ENCODE peak calls at places on chromosomes 16 and 17, in eight cellular contexts. X is HuH-7; Q is SK-MEL-5; V is NCI-H2171 treated with DMSO at 0.1 percent for 48 hours; N is activated CD8-positive, alpha-beta memory T cell treated with anti-CD3 and anti-CD28 coated beads, Interleukin-2, amount 50 U/mL, for 48 hours; L is GM04503; W is A673; S is nephron progenitor cell. F is an unnamed sample.

GRCh38 chr17:42311240-42312034 is 23.1 kb downstream of the STAT5A start:
- DNase-seq in L (peak), Q (peak), W (no peak), V (peak), X (peak), S (peak), N (peak), F (peak)

GRCh38 chr17:58520843-58521430 is 6.5 kb upstream of the MTMR4 start:
- DNase-seq in V (no peak), X (peak), Q (peak), N (no peak), S (peak), L (no peak), W (peak), F (no peak)

GRCh38 chr17:3635474-3636153 is 436 bp downstream of the SHPK start:
- DNase-seq in X (no peak), N (no peak), L (no peak), V (peak), S (no peak), Q (no peak), W (no peak), F (no peak)

GRCh38 chr17:49022391-49022941 is 25.3 kb downstream of the IGF2BP1 start:
- DNase-seq in N (no peak), L (no peak), Q (no peak), S (peak), W (peak), X (no peak), V (no peak), F (peak)

GRCh38 chr16:74064120-74064735 is 232.4 kb upstream of the PSMD7 start:
- DNase-seq in L (no peak), S (no peak), Q (no peak), N (no peak), X (no peak), V (no peak), W (peak), F (no peak)

GRCh38 chr17:79930077-79930785 is 91.0 kb upstream of the CBX4 start:
- DNase-seq in S (no peak), Q (no peak), L (no peak), W (peak), V (peak), N (no peak), X (no peak), F (no peak)

GRCh38 chr17:39926588-39927100 is 757 bp downstream of the ORMDL3 start:
- DNase-seq in N (peak), Q (peak), V (peak), S (peak), X (peak), W (no peak), L (no peak), F (peak)

GRCh38 chr17:60398227-60398959 is 6.5 kb upstream of the USP32 start:
- DNase-seq in X (no peak), V (no peak), N (no peak), L (no peak), S (no peak), W (no peak), Q (no peak), F (no peak)

GRCh38 chr16:9437115-9437514 is 345.7 kb downstream of the HAPSTR1 start:
- DNase-seq in N (no peak), W (peak), Q (peak), V (no peak), L (no peak), S (no peak), X (no peak), F (no peak)

GRCh38 chr16:83701494-83701893 is 106.3 kb upstream of the HSBP1 start:
- DNase-seq in Q (peak), N (peak), S (peak), V (no peak), W (peak), L (no peak), X (peak), F (peak)

GRCh38 chr17:80035937-80036714 is at the start of gene CCDC40:
- DNase-seq in Q (peak), X (peak), N (peak), L (no peak), V (peak), W (peak), S (peak), F (peak)